ENCODE peak calls at places on chromosome 3, in four cellular contexts. One of them, this sample, is unnamed.
A peak's percentile ranks its signal among the peaks of the same experiment; 100 is the strongest.

GRCh38 chr3:22908974-22909507 is 294.1 kb upstream of the UBE2E2 start:
- DNase-seq in fibroblast of lung: no peak
- DNase-seq in transverse colon: no peak
- DNase-seq in stimulated activated CD8-positive, alpha-beta memory T cell treated with anti-CD3 and anti-CD28 coated beads, Interleukin-7, amount 100 ng/mL, for 24 hours: no peak
- DNase-seq in this sample: no peak

GRCh38 chr3:133949438-133949837 is 53.8 kb upstream of the RAB6B start:
- DNase-seq in fibroblast of lung: peak; percentile 36
- DNase-seq in transverse colon: no peak
- DNase-seq in stimulated activated CD8-positive, alpha-beta memory T cell treated with anti-CD3 and anti-CD28 coated beads, Interleukin-7, amount 100 ng/mL, for 24 hours: no peak
- DNase-seq in this sample: no peak

GRCh38 chr3:48694610-48695051 is 8.9 kb upstream of the NCKIPSD start:
- DNase-seq in fibroblast of lung: peak; percentile 87
- DNase-seq in transverse colon: peak; percentile 65
- DNase-seq in stimulated activated CD8-positive, alpha-beta memory T cell treated with anti-CD3 and anti-CD28 coated beads, Interleukin-7, amount 100 ng/mL, for 24 hours: no peak
- DNase-seq in this sample: peak; percentile 92

GRCh38 chr3:131470377-131470776 is 32.4 kb downstream of the MRPL3 start:
- DNase-seq in fibroblast of lung: no peak
- DNase-seq in transverse colon: no peak
- DNase-seq in stimulated activated CD8-positive, alpha-beta memory T cell treated with anti-CD3 and anti-CD28 coated beads, Interleukin-7, amount 100 ng/mL, for 24 hours: no peak
- DNase-seq in this sample: no peak

GRCh38 chr3:100041328-100041749 is 73.0 kb downstream of the FILIP1L start:
- DNase-seq in fibroblast of lung: peak; percentile 92
- DNase-seq in transverse colon: no peak
- DNase-seq in stimulated activated CD8-positive, alpha-beta memory T cell treated with anti-CD3 and anti-CD28 coated beads, Interleukin-7, amount 100 ng/mL, for 24 hours: no peak
- DNase-seq in this sample: no peak

GRCh38 chr3:123884258-123884831 is at the start of gene MYLK:
- DNase-seq in fibroblast of lung: peak; percentile 98
- DNase-seq in transverse colon: peak; percentile 68
- DNase-seq in stimulated activated CD8-positive, alpha-beta memory T cell treated with anti-CD3 and anti-CD28 coated beads, Interleukin-7, amount 100 ng/mL, for 24 hours: peak; percentile 7
- DNase-seq in this sample: peak; percentile 79

GRCh38 chr3:38549082-38549481 is 52.9 kb downstream of the EXOG start:
- DNase-seq in fibroblast of lung: no peak
- DNase-seq in transverse colon: peak; percentile 2
- DNase-seq in stimulated activated CD8-positive, alpha-beta memory T cell treated with anti-CD3 and anti-CD28 coated beads, Interleukin-7, amount 100 ng/mL, for 24 hours: no peak
- DNase-seq in this sample: no peak

GRCh38 chr3:159263750-159264561 is 462.1 kb downstream of the MFSD1 start:
- DNase-seq in fibroblast of lung: peak; percentile 42
- DNase-seq in transverse colon: no peak
- DNase-seq in stimulated activated CD8-positive, alpha-beta memory T cell treated with anti-CD3 and anti-CD28 coated beads, Interleukin-7, amount 100 ng/mL, for 24 hours: no peak
- DNase-seq in this sample: peak; percentile 30

This sample was measured in testis.